ENCODE peak calls at places on chromosome 2, in five cellular contexts. J is HCT116; U is NCI-H774; K is left ventricle myocardium inferior; I is stimulated activated CD4-positive, alpha-beta T cell treated with anti-CD3 and anti-CD28 coated beads, Interleukin-12 subunit alpha, Interleukin-12 subunit beta, amount 100 ng/mL, for 4 hours. A is an unnamed sample.

GRCh38 chr2:2502150-2502549 is 171.1 kb upstream of the MYT1L start:
- DNase-seq in J (no peak), U (no peak), K (no peak), I (no peak), A (no peak)

GRCh38 chr2:18149660-18150246 is 271.3 kb downstream of the KCNS3 start:
- DNase-seq in J (peak), U (peak), K (no peak), I (no peak), A (peak)

GRCh38 chr2:159169187-159169586 is 117.3 kb downstream of the WDSUB1 start:
- DNase-seq in J (no peak), U (no peak), K (no peak), I (no peak), A (no peak)

GRCh38 chr2:152693033-152693432 is 24.2 kb downstream of the PRPF40A start:
- DNase-seq in J (no peak), U (no peak), K (no peak), I (no peak), A (peak)

GRCh38 chr2:100588071-100588786 is 25.4 kb downstream of the PDCL3 start:
- DNase-seq in J (no peak), U (no peak), K (no peak), I (no peak), A (no peak)

GRCh38 chr2:230472619-230473018 is 56.6 kb downstream of the SP100 start:
- DNase-seq in J (peak), U (no peak), K (no peak), I (no peak), A (no peak)

GRCh38 chr2:174529916-174530315 is 43.1 kb upstream of the GPR155 start:
- DNase-seq in J (no peak), U (no peak), K (no peak), I (no peak), A (no peak)

GRCh38 chr2:234102112-234102511 is 51.6 kb downstream of the SPP2 start:
- DNase-seq in J (peak), U (peak), K (no peak), I (no peak), A (no peak)

GRCh38 chr2:219453691-219454131 is 19.1 kb downstream of the SPEG start:
- DNase-seq in J (no peak), U (no peak), K (peak), I (no peak), A (no peak)

GRCh38 chr2:14303366-14304115 is 329.0 kb upstream of the LRATD1 start:
- DNase-seq in J (no peak), U (no peak), K (no peak), I (no peak), A (no peak)

GRCh38 chr2:2717406-2717805 is 386.3 kb upstream of the MYT1L start:
- DNase-seq in J (no peak), U (no peak), K (no peak), I (no peak), A (no peak)

GRCh38 chr2:143903172-143903856 is 616.6 kb downstream of the ZEB2 start:
- DNase-seq in J (no peak), U (no peak), K (no peak), I (no peak), A (no peak)

GRCh38 chr2:77807531-77808215 is 285.5 kb upstream of the LRRTM4 start:
- DNase-seq in J (no peak), U (no peak), K (no peak), I (no peak), A (no peak)